ENCODE peak calls at places on chromosomes 6 and 20, in six cellular contexts. L is fibroblast of lung, D is OCI-LY7, H is fibroblast of pulmonary artery, X is AG09309, Y is lower leg skin. J is an unnamed sample.

GRCh38 chr20:18042211-18042610 is 15.5 kb downstream of the OVOL2 start:
- DNase-seq in L (no peak), D (no peak), H (no peak), X (no peak), Y (no peak), J (no peak)

GRCh38 chr6:70706491-70707123 is 38.9 kb downstream of the SMAP1 start:
- DNase-seq in L (peak; percentile 77), D (peak; percentile 62), H (peak; percentile 79), X (no peak), Y (no peak), J (no peak)

GRCh38 chr20:53413188-53413631 is 180.4 kb downstream of the ZNF217 start:
- DNase-seq in L (no peak), D (peak; percentile 76), H (no peak), X (no peak), Y (no peak), J (no peak)

GRCh38 chr6:152318278-152318677 is 318.9 kb downstream of the SYNE1 start:
- DNase-seq in L (no peak), D (no peak), H (peak; percentile 61), X (no peak), Y (no peak), J (no peak)

GRCh38 chr20:13552061-13552460 is 86.7 kb downstream of the TASP1 start:
- DNase-seq in L (no peak), D (no peak), H (no peak), X (no peak), Y (no peak), J (no peak)

GRCh38 chr20:38935285-38935684 is 9.1 kb downstream of the FAM83D start:
- DNase-seq in L (peak; percentile 14), D (no peak), H (peak; percentile 53), X (no peak), Y (no peak), J (no peak)

GRCh38 chr6:168060521-168060931 is 18.5 kb downstream of the FRMD1 start:
- DNase-seq in L (peak; percentile 48), D (no peak), H (peak; percentile 79), X (no peak), Y (no peak), J (no peak)

GRCh38 chr6:26336355-26337198 is 28.4 kb upstream of the BTN3A2 start:
- DNase-seq in L (peak; percentile 71), D (peak; percentile 75), H (peak; percentile 73), X (no peak), Y (no peak), J (no peak)

GRCh38 chr6:44225579-44226325 is 2.4 kb downstream of the SLC29A1 start:
- DNase-seq in L (no peak), D (peak; percentile 39), H (no peak), X (no peak), Y (no peak), J (no peak)

GRCh38 chr6:44223471-44224153 is at the start of gene SLC29A1:
- DNase-seq in L (peak; percentile 25), D (peak; percentile 91), H (peak; percentile 39), X (no peak), Y (peak; percentile 73), J (no peak)

GRCh38 chr6:44222987-44223470 is 366 bp upstream of the SLC29A1 start:
- DNase-seq in L (no peak), D (no peak), H (no peak), X (no peak), Y (no peak), J (no peak)

GRCh38 chr6:44224978-44225330 is 1.6 kb downstream of the SLC29A1 start:
- DNase-seq in L (no peak), D (no peak), H (no peak), X (no peak), Y (no peak), J (no peak)

DNA sequence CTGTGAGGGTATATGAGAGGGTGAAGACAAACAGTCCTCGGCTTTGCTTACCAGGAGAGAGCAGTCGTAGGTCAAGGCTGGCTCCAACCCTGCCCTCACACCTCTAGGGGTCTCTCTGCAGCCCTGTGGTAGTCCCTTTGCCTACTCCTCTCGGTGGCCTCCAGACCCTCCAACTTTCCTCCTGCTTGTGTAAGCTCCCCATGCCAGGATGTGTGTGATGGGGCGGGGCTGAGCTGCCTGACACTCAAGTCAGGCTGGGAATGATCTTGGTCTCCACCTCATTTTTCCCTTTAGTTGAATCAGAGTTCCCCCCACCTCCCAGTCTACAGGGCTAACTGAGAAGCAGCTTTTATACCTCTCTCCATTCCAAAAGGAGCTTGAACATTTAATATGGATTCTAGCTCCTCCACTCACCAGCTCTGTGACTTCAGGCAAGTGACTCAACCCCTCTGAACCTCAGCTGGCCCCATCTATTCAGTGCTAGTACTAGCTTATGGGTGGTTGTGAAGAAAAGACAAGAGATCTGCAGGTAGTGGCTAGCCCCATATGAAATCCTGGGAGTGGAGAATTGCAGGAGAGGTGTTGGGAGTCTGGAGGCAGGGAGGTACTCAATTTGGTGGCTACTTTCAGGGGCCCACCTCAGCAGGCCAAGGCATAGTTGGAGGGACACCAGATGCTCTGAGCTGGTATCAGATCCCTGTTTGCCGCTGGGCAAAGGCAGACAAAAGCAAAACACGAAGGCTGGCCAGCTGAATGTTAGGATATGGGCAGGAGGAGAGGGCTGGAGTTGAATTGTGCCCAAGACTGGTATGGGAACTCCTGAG is 971 bp downstream of the SLC29A1 start:
- DNase-seq in L (no peak), D (peak; percentile 74), H (no peak), X (no peak), Y (no peak), J (no peak)
- TF ChIP-seq CTCF in L (no peak), D (peak; percentile 75), H (no peak), X (no peak), Y (no peak), J (no peak)

DNA sequence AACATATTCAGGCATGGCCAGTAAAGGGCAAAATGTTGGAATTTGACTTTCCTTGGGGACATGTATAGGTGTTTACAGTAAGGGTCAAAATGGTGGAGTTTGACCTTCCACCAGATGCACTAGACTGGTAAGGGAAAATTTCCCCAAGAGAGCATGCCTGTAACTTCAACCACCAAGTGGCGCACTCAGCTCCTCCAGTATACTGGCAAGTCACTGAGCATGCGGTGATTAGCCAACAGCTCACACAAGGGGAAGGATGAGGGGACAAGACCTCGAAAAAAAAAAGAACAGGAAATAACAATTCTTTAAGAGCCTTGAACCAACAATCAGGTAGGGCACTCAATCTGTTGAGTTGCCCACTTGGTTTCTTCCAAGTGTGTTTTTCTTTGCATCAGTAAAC is 140.9 kb downstream of the EYS start:
- DNase-seq in L (no peak), D (peak; percentile 1), H (no peak), X (no peak), Y (no peak), J (no peak)
- TF ChIP-seq CTCF in L (no peak), D (no peak), H (no peak), X (no peak), Y (no peak), J (no peak)

GRCh38 chr6:161493731-161494130 is 219.9 kb upstream of the AGPAT4 start:
- DNase-seq in L (peak; percentile 25), D (no peak), H (no peak), X (no peak), Y (no peak), J (no peak)

GRCh38 chr6:161503570-161503969 is 229.7 kb upstream of the AGPAT4 start:
- DNase-seq in L (no peak), D (no peak), H (no peak), X (no peak), Y (no peak), J (no peak)

GRCh38 chr6:161496941-161497340 is 223.1 kb upstream of the AGPAT4 start:
- DNase-seq in L (no peak), D (no peak), H (no peak), X (no peak), Y (no peak), J (no peak)

GRCh38 chr6:161498881-161499280 is 225.0 kb upstream of the AGPAT4 start:
- DNase-seq in L (no peak), D (no peak), H (no peak), X (no peak), Y (no peak), J (no peak)

GRCh38 chr6:161498359-161498758 is 224.5 kb upstream of the AGPAT4 start:
- DNase-seq in L (peak; percentile 58), D (no peak), H (peak; percentile 67), X (no peak), Y (no peak), J (no peak)
- TF ChIP-seq CTCF in L (peak; percentile 47), D (no peak), H (peak; percentile 39), X (peak; percentile 57), Y (no peak), J (peak; percentile 77)

GRCh38 chr6:146040360-146040759 is 11.5 kb downstream of the GRM1 start:
- DNase-seq in L (no peak), D (no peak), H (no peak), X (no peak), Y (no peak), J (no peak)

GRCh38 chr6:146041282-146041681 is 12.4 kb downstream of the GRM1 start:
- DNase-seq in L (no peak), D (peak; percentile 11), H (peak; percentile 56), X (no peak), Y (no peak), J (no peak)
- TF ChIP-seq CTCF in L (peak; percentile 11), D (peak; percentile 60), H (peak; percentile 60), X (peak; percentile 58), Y (no peak), J (peak; percentile 68)